ENCODE peak calls at places on chromosomes 2 and 18, in nine cellular contexts. S, E, L, T, B, I, R, U and C are unnamed samples.

GRCh38 chr2:173400760-173401159 is 46.1 kb downstream of the CDCA7 start:
- DNase-seq in R (no peak), T (no peak), E (no peak), L (no peak), B (no peak), S (no peak), I (no peak), U (no peak), C (no peak)

GRCh38 chr18:6755107-6755506 is 25.6 kb downstream of the ARHGAP28 start:
- DNase-seq in U (no peak), E (no peak), S (peak), B (no peak), R (no peak), T (no peak), L (no peak), I (no peak), C (no peak)

GRCh38 chr18:67600781-67601180 is 84.3 kb upstream of the DSEL start:
- DNase-seq in S (peak), L (no peak), T (no peak), U (no peak), I (no peak), E (no peak), B (no peak), R (no peak), C (no peak)

GRCh38 chr2:36918307-36918706 is 48.0 kb downstream of the STRN start:
- DNase-seq in T (no peak), U (no peak), R (no peak), B (no peak), S (no peak), E (no peak), I (no peak), L (no peak), C (no peak)

GRCh38 chr18:48034651-48035555 is 104.4 kb upstream of the SMAD2 start:
- DNase-seq in R (no peak), U (no peak), T (no peak), S (no peak), B (no peak), E (no peak), L (no peak), I (no peak), C (peak)

GRCh38 chr2:47819834-47820233 is 36.9 kb downstream of the MSH6 start:
- DNase-seq in R (no peak), I (no peak), S (no peak), T (no peak), U (no peak), E (no peak), B (no peak), L (no peak), C (no peak)

GRCh38 chr2:224837558-224837957 is 121.4 kb upstream of the CCDC195 start:
- DNase-seq in R (no peak), E (no peak), S (peak), L (no peak), I (no peak), U (peak), T (peak), B (no peak), C (no peak)

GRCh38 chr2:182610231-182610630 is 105.8 kb upstream of the DNAJC10 start:
- DNase-seq in L (no peak), S (no peak), R (no peak), I (no peak), B (no peak), E (no peak), T (no peak), U (no peak), C (no peak)

GRCh38 chr18:53458944-53459580 is 765.4 kb downstream of the MBD2 start:
- DNase-seq in U (no peak), S (peak), R (peak), L (no peak), T (no peak), E (no peak), B (no peak), I (no peak), C (no peak)

GRCh38 chr2:58427572-58428285 is 186.6 kb upstream of the FANCL start:
- DNase-seq in U (peak), S (peak), E (peak), I (peak), B (no peak), T (no peak), R (peak), L (peak), C (peak)
- TF ChIP-seq CTCF in U (no peak), S (no peak), E (no peak), I (no peak), B (no peak), T (no peak), R (no peak), L (no peak), C (no peak)

GRCh38 chr2:99754215-99754614 is 264.4 kb upstream of the REV1 start:
- DNase-seq in R (no peak), U (peak), E (no peak), T (peak), L (no peak), B (no peak), I (no peak), S (peak), C (no peak)
- H3K27ac ChIP-seq in R (no peak), U (no peak), E (no peak), T (no peak), L (no peak), B (no peak), I (no peak), S (no peak), C (no peak)

GRCh38 chr2:176138526-176139169 is 9.1 kb downstream of the HOXD8 start:
- DNase-seq in S (no peak), I (no peak), R (no peak), U (no peak), L (no peak), B (peak), T (no peak), E (no peak), C (no peak)

GRCh38 chr2:176139170-176139611 is 9.7 kb downstream of the HOXD8 start:
- DNase-seq in U (no peak), L (no peak), I (peak), S (no peak), E (no peak), T (no peak), B (no peak), R (no peak), C (no peak)

GRCh38 chr2:176140520-176141317 is 10.6 kb upstream of the HOXD4 start:
- DNase-seq in E (peak), B (peak), U (no peak), S (peak), I (peak), T (peak), L (peak), R (peak), C (peak)

GRCh38 chr2:176139621-176140020 is 10.1 kb downstream of the HOXD8 start:
- DNase-seq in E (no peak), L (no peak), U (no peak), R (no peak), I (peak), T (no peak), S (no peak), B (no peak), C (no peak)

GRCh38 chr2:176140130-176140519 is 10.6 kb downstream of the HOXD8 start:
- DNase-seq in B (no peak), E (no peak), R (no peak), S (no peak), I (peak), U (no peak), T (no peak), L (no peak), C (no peak)
- H3K4me3 ChIP-seq in B (peak), E (peak), R (peak), S (no peak), I (peak), U (peak), T (peak), L (no peak), C (peak)

GRCh38 chr2:60148717-60149116 is 404.7 kb downstream of the BCL11A start:
- DNase-seq in E (no peak), B (no peak), R (no peak), S (no peak), I (no peak), U (no peak), L (no peak), T (no peak), C (no peak)

GRCh38 chr2:60158262-60158661 is 395.2 kb downstream of the BCL11A start:
- DNase-seq in R (no peak), E (no peak), B (no peak), L (no peak), I (no peak), U (no peak), S (no peak), T (no peak), C (no peak)

GRCh38 chr2:60149151-60149550 is 404.3 kb downstream of the BCL11A start:
- DNase-seq in L (no peak), S (no peak), I (no peak), T (no peak), R (no peak), E (no peak), B (no peak), U (no peak), C (no peak)

GRCh38 chr2:60157283-60157682 is 396.2 kb downstream of the BCL11A start:
- DNase-seq in L (no peak), I (no peak), R (no peak), B (no peak), S (no peak), E (no peak), T (no peak), U (no peak), C (no peak)

GRCh38 chr2:60152226-60152833 is 401.1 kb downstream of the BCL11A start:
- DNase-seq in S (peak), T (no peak), U (peak), E (no peak), B (no peak), I (no peak), L (no peak), R (no peak), C (no peak)
- TF ChIP-seq CTCF in S (peak), T (peak), U (peak), E (peak), B (peak), I (no peak), L (peak), R (peak), C (peak)

DNA sequence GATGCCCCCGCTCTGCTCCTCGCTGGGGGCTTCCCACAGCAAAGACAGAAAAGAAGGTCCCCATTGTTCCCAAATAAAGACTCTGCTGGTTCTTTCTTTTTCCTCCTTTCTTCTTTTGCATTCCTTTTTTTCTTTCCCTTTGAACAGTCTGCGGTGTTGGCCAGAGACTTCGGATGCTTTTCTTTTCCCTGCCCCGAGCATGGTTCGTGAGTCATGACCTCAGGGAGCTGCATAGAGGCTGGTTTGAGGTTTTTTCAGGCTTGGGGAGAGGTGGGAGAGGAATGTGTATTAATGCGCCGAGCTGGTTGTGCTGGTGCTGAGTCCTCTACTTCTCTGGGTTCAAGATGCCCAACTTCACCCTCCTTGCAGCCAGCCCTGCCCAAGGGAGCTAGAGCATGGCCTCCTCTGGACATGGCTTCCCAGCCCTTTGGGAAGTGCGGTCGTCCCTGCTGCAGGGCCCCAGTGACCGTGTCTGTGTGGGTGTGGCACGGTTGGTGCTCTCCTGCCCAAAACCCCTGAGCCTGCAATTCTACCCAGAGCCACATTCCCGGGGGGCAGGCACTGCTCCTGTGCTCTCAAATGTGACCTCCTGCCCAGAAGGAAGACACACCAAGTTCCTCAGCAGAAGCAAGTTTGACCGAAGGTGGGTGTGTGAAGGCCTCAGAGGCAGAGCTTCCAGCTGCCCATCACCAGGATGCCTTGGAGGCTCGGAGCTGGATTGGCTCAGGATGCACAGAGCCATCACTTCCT is 9.0 kb upstream of the ARHGEF4 start:
- DNase-seq in B (no peak), T (no peak), S (peak), R (no peak), E (peak), I (no peak), U (peak), L (peak), C (no peak)
- H3K27ac ChIP-seq in B (no peak), T (no peak), S (no peak), R (no peak), E (peak), I (no peak), U (no peak), L (no peak), C (no peak)

DNA sequence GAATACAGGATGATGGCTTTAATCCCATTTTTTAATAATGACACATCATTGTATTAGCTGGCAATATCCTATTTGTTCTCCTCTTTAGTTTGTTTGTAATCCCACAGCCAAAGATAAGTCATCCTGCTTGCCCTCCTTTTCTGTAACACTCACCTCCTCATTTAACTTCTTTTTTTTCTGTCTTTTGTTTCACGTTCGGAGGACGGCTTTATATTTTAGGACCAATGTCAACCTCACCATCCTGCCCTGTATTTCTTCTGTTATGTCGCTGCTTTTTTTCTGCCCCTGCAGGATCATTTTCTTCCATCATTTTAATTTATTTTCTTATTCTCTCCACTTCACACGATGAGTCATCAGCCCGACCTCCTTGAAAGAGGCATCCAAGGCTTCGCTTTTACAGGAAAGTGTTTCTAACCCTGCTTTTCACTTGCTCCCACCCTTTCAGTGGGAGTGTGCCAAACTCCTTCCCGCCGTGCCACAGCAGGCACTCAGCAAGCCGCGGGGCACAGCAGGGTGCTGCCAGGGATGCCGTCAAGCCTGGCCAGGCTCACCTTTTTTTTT is 11.4 kb downstream of the RAB31 start:
- DNase-seq in B (no peak), R (no peak), I (peak), S (peak), L (no peak), U (peak), E (no peak), T (peak), C (peak)
- H3K4me3 ChIP-seq in B (no peak), R (no peak), I (no peak), S (peak), L (no peak), U (peak), E (peak), T (peak), C (no peak)